ENCODE peak calls at places on chromosome 20, in four cellular contexts. One of them, this sample, is unnamed.

GRCh38 chr20:63082308-63082938 is 75.7 kb upstream of the BHLHE23 start:
- DNase-seq in HepG2: peak; percentile 33
- DNase-seq in K562: peak; percentile 87
- DNase-seq in GM12878: no peak
- DNase-seq in this sample: peak; percentile 86

GRCh38 chr20:47529840-47530239 is 28.2 kb downstream of the NCOA3 start:
- DNase-seq in HepG2: no peak
- DNase-seq in K562: no peak
- DNase-seq in GM12878: no peak
- DNase-seq in this sample: no peak

GRCh38 chr20:54140067-54140466 is 33.7 kb downstream of the CYP24A1 start:
- DNase-seq in HepG2: no peak
- DNase-seq in K562: no peak
- DNase-seq in GM12878: no peak
- DNase-seq in this sample: no peak

GRCh38 chr20:16571333-16571732 is 1.9 kb downstream of the KIF16B start:
- DNase-seq in HepG2: no peak
- DNase-seq in K562: no peak
- DNase-seq in GM12878: no peak
- DNase-seq in this sample: no peak

GRCh38 chr20:610130-611046 is at the start of gene TCF15:
- DNase-seq in HepG2: no peak
- DNase-seq in K562: peak; percentile 98
- DNase-seq in GM12878: no peak
- DNase-seq in this sample: peak; percentile 73

GRCh38 chr20:3727333-3728035 is 5.0 kb upstream of the HSPA12B start:
- DNase-seq in HepG2: no peak
- DNase-seq in K562: no peak
- DNase-seq in GM12878: no peak
- DNase-seq in this sample: no peak

GRCh38 chr20:51318058-51318960 is 224.2 kb downstream of the NFATC2 start:
- DNase-seq in HepG2: peak; percentile 47
- DNase-seq in K562: peak; percentile 79
- DNase-seq in GM12878: no peak
- DNase-seq in this sample: peak; percentile 92

GRCh38 chr20:16104783-16105182 is 468.5 kb downstream of the KIF16B start:
- DNase-seq in HepG2: no peak
- DNase-seq in K562: no peak
- DNase-seq in GM12878: no peak
- DNase-seq in this sample: no peak

GRCh38 chr20:40811004-40811403 is 122.0 kb upstream of the MAFB start:
- DNase-seq in HepG2: no peak
- DNase-seq in K562: no peak
- DNase-seq in GM12878: no peak
- DNase-seq in this sample: no peak

GRCh38 chr20:58209652-58210397 is 18.6 kb downstream of the ANKRD60 start:
- DNase-seq in HepG2: peak; percentile 68
- DNase-seq in K562: peak; percentile 94
- DNase-seq in GM12878: peak; percentile 17
- DNase-seq in this sample: peak; percentile 91

GRCh38 chr20:17856024-17856564 is 112.5 kb downstream of the SNX5 start:
- DNase-seq in HepG2: peak; percentile 100
- DNase-seq in K562: no peak
- DNase-seq in GM12878: peak; percentile 86
- DNase-seq in this sample: no peak

GRCh38 chr20:4717816-4718215 is 3.9 kb upstream of the PRND start:
- DNase-seq in HepG2: no peak
- DNase-seq in K562: no peak
- DNase-seq in GM12878: no peak
- DNase-seq in this sample: no peak

GRCh38 chr20:43832961-43833360 is 81.7 kb upstream of the TOX2 start:
- DNase-seq in HepG2: no peak
- DNase-seq in K562: no peak
- DNase-seq in GM12878: no peak
- DNase-seq in this sample: no peak

GRCh38 chr20:45470262-45470931 is 844 bp downstream of the WFDC2 start:
- DNase-seq in HepG2: no peak
- DNase-seq in K562: no peak
- DNase-seq in GM12878: no peak
- DNase-seq in this sample: peak; percentile 69

GRCh38 chr20:22836211-22836610 is 198.9 kb upstream of the SSTR4 start:
- DNase-seq in HepG2: no peak
- DNase-seq in K562: no peak
- DNase-seq in GM12878: no peak
- DNase-seq in this sample: no peak

GRCh38 chr20:54746796-54747195 is 271.4 kb downstream of the DOK5 start:
- DNase-seq in HepG2: no peak
- DNase-seq in K562: no peak
- DNase-seq in GM12878: no peak
- DNase-seq in this sample: no peak

GRCh38 chr20:3318226-3318884 is 79.4 kb upstream of the SLC4A11 start:
- DNase-seq in HepG2: no peak
- DNase-seq in K562: no peak
- DNase-seq in GM12878: no peak
- DNase-seq in this sample: no peak

GRCh38 chr20:31593221-31594001 is 11.7 kb upstream of the ID1 start:
- DNase-seq in HepG2: peak; percentile 95
- DNase-seq in K562: peak; percentile 66
- DNase-seq in GM12878: no peak
- DNase-seq in this sample: no peak

GRCh38 chr20:50532231-50532630 is 22.0 kb downstream of the PTPN1 start:
- DNase-seq in HepG2: no peak
- DNase-seq in K562: no peak
- DNase-seq in GM12878: no peak
- DNase-seq in this sample: no peak

GRCh38 chr20:63521602-63522001 is 1.0 kb downstream of the PPDPF start:
- DNase-seq in HepG2: no peak
- DNase-seq in K562: peak; percentile 49
- DNase-seq in GM12878: no peak
- DNase-seq in this sample: peak; percentile 63

GRCh38 chr20:32521780-32522524 is 63.2 kb downstream of the NOL4L start:
- DNase-seq in HepG2: peak; percentile 72
- DNase-seq in K562: peak; percentile 86
- DNase-seq in GM12878: no peak
- DNase-seq in this sample: peak; percentile 92

GRCh38 chr20:63934271-63935068 is 21.7 kb downstream of the UCKL1 start:
- DNase-seq in HepG2: no peak
- DNase-seq in K562: peak; percentile 36
- DNase-seq in GM12878: no peak
- DNase-seq in this sample: peak; percentile 70

GRCh38 chr20:31712564-31713311 is 9.9 kb downstream of the BCL2L1 start:
- DNase-seq in HepG2: peak; percentile 95
- DNase-seq in K562: no peak
- DNase-seq in GM12878: no peak
- DNase-seq in this sample: peak; percentile 57

GRCh38 chr20:24585796-24586522 is 116.5 kb downstream of the SYNDIG1 start:
- DNase-seq in HepG2: no peak
- DNase-seq in K562: no peak
- DNase-seq in GM12878: no peak
- DNase-seq in this sample: no peak

GRCh38 chr20:40603057-40603651 is 85.9 kb downstream of the MAFB start:
- DNase-seq in HepG2: no peak
- DNase-seq in K562: no peak
- DNase-seq in GM12878: no peak
- DNase-seq in this sample: no peak

GRCh38 chr20:43820742-43821330 is 93.8 kb upstream of the TOX2 start:
- DNase-seq in HepG2: no peak
- DNase-seq in K562: no peak
- DNase-seq in GM12878: no peak
- DNase-seq in this sample: no peak

GRCh38 chr20:24093666-24094065 is 105.1 kb upstream of the GGTLC1 start:
- DNase-seq in HepG2: no peak
- DNase-seq in K562: no peak
- DNase-seq in GM12878: no peak
- DNase-seq in this sample: no peak

GRCh38 chr20:35619196-35620095 is 3.8 kb downstream of the SPAG4 start:
- DNase-seq in HepG2: peak; percentile 94
- DNase-seq in K562: no peak
- DNase-seq in GM12878: peak; percentile 45
- DNase-seq in this sample: peak; percentile 96

GRCh38 chr20:14336667-14337066 is 745 bp downstream of the FLRT3 start:
- DNase-seq in HepG2: peak; percentile 12
- DNase-seq in K562: no peak
- DNase-seq in GM12878: no peak
- DNase-seq in this sample: no peak

GRCh38 chr20:14335122-14335521 is 2.3 kb downstream of the FLRT3 start:
- DNase-seq in HepG2: no peak
- DNase-seq in K562: no peak
- DNase-seq in GM12878: no peak
- DNase-seq in this sample: no peak

GRCh38 chr20:14334306-14334930 is 3.0 kb downstream of the FLRT3 start:
- DNase-seq in HepG2: peak; percentile 48
- DNase-seq in K562: no peak
- DNase-seq in GM12878: no peak
- DNase-seq in this sample: peak; percentile 20

GRCh38 chr20:14333734-14334133 is 3.7 kb downstream of the FLRT3 start:
- DNase-seq in HepG2: no peak
- DNase-seq in K562: no peak
- DNase-seq in GM12878: no peak
- DNase-seq in this sample: no peak

DNA sequence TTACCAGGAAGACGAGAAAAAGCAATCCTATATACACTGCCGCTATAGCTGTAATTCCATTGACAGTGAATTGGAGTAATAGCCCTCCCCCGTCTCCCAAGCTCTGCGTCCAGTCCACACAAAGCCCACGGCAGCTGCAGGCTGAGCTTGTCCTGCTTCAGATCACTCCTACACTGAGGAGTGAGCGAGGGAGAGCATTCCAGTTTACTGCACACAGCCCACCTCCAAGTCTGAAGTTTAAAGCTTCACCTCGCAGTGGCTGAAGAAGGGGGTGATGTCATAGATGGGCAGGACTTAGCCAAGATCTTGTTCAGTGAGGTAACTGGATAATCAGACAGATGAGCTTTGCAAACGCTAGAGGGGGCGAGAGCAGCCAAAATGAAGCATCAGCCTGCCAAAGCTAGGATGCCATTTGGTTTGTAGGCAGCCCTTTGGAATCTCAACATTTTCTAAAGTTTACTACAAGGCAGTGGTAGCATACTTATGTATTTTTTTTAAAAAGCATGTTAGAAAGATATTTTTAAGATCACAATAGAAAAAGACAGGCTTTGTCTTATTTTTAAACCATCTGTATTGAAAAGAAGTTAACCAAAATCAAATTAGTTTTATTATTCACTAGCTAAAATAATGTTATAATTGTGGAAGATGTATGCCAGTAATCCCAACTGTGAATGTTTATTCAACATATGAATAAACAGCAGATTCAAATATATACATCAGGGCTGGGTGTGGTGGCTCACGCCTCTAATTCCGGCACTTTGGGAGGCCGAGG is at the start of gene FLRT3:
- DNase-seq in HepG2: peak; percentile 93
- DNase-seq in K562: no peak
- DNase-seq in GM12878: peak; percentile 70
- DNase-seq in this sample: peak; percentile 75
- TF ChIP-seq MAX in HepG2: no peak
- TF ChIP-seq MAX in K562: no peak
- TF ChIP-seq MAX in GM12878: no peak
- TF ChIP-seq MAX in this sample: no peak

GRCh38 chr20:61435823-61436220 is 183.8 kb downstream of the CDH4 start:
- DNase-seq in HepG2: no peak
- DNase-seq in K562: no peak
- DNase-seq in GM12878: no peak
- DNase-seq in this sample: no peak

GRCh38 chr20:61437280-61438206 is 185.5 kb downstream of the CDH4 start:
- DNase-seq in HepG2: no peak
- DNase-seq in K562: no peak
- DNase-seq in GM12878: no peak
- DNase-seq in this sample: no peak

GRCh38 chr20:61435184-61435822 is 183.2 kb downstream of the CDH4 start:
- DNase-seq in HepG2: no peak
- DNase-seq in K562: no peak
- DNase-seq in GM12878: no peak
- DNase-seq in this sample: no peak

GRCh38 chr20:61436268-61436667 is 184.2 kb downstream of the CDH4 start:
- DNase-seq in HepG2: no peak
- DNase-seq in K562: no peak
- DNase-seq in GM12878: no peak
- DNase-seq in this sample: no peak

DNA sequence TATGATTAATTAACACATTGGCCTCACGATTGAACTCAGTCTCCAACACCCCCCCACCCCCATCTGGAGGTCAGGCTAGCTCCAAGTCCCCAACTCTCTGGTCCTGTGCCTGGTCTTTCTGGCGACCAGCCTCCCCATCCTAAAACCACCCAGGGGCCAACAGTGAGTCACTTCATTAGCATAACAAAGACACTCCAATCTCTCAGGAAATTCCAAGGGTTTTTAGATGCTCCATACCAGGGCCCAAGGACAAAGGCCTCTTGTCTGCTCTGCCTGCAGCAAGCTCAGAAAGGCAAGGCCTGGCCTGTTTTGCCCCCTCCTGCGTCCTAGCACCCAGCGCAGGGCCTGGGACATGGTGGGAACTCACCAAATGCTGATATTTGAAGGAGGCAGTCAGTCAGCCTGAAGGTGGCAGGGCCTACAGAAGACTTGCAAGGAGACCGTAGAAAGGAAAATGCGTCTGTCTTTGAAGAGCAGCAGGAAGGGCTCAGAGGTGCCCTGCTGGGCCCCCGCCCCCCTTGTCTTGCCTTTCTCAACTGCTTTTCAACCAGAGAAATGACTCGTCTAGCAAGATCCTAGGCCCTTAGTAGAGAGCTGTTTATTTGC is 184.7 kb downstream of the CDH4 start:
- DNase-seq in HepG2: no peak
- DNase-seq in K562: no peak
- DNase-seq in GM12878: no peak
- DNase-seq in this sample: peak; percentile 86
- TF ChIP-seq CREM in HepG2: no peak
- TF ChIP-seq CREM in K562: no peak
- TF ChIP-seq CREM in GM12878: no peak
- TF ChIP-seq CREM in this sample: peak; percentile 49

GRCh38 chr20:59812286-59813125 is 120.9 kb downstream of the SYCP2 start:
- DNase-seq in HepG2: no peak
- DNase-seq in K562: no peak
- DNase-seq in GM12878: no peak
- DNase-seq in this sample: no peak

GRCh38 chr20:59813126-59813947 is 120.1 kb downstream of the SYCP2 start:
- DNase-seq in HepG2: no peak
- DNase-seq in K562: no peak
- DNase-seq in GM12878: no peak
- DNase-seq in this sample: no peak

GRCh38 chr20:59816146-59816743 is 117.2 kb downstream of the SYCP2 start:
- DNase-seq in HepG2: no peak
- DNase-seq in K562: no peak
- DNase-seq in GM12878: no peak
- DNase-seq in this sample: no peak

GRCh38 chr20:59813948-59814834 is 119.2 kb downstream of the SYCP2 start:
- DNase-seq in HepG2: no peak
- DNase-seq in K562: no peak
- DNase-seq in GM12878: no peak
- DNase-seq in this sample: no peak

GRCh38 chr20:59814835-59815340 is 118.5 kb downstream of the SYCP2 start:
- DNase-seq in HepG2: no peak
- DNase-seq in K562: no peak
- DNase-seq in GM12878: no peak
- DNase-seq in this sample: no peak
- TF ChIP-seq MAX in HepG2: no peak
- TF ChIP-seq MAX in K562: no peak
- TF ChIP-seq MAX in GM12878: no peak
- TF ChIP-seq MAX in this sample: no peak

GRCh38 chr20:61904456-61904855 is 161.2 kb downstream of the TAF4 start:
- DNase-seq in HepG2: no peak
- DNase-seq in K562: no peak
- DNase-seq in GM12878: no peak
- DNase-seq in this sample: no peak
- TF ChIP-seq CREM in HepG2: no peak
- TF ChIP-seq CREM in K562: no peak
- TF ChIP-seq CREM in GM12878: no peak
- TF ChIP-seq CREM in this sample: no peak